ENCODE peak calls at places on chromosomes 2 and 18, in five cellular contexts. E is HFFc6; B is NCI-H510A treated with DMSO at 0.1 percent for 48 hours; R is fibroblast of mammary gland; H is naive thymus-derived CD8-positive, alpha-beta T cell. J is an unnamed sample.

GRCh38 chr2:55017880-55018279 is 32.4 kb downstream of the RTN4 start:
- DNase-seq in B (no peak), H (no peak), E (no peak), R (no peak), J (no peak)

GRCh38 chr18:44579028-44579692 is 101.5 kb upstream of the SETBP1 start:
- DNase-seq in B (no peak), R (peak; percentile 43), E (peak; percentile 47), H (no peak), J (no peak)

GRCh38 chr2:3667151-3667631 is 9.2 kb downstream of the ALLC start:
- DNase-seq in H (no peak), R (no peak), B (peak; percentile 90), E (no peak), J (no peak)

GRCh38 chr2:218262631-218263586 is 2.1 kb downstream of the GPBAR1 start:
- DNase-seq in B (no peak), R (no peak), H (no peak), E (no peak), J (no peak)

GRCh38 chr2:229856416-229856815 is 65.4 kb downstream of the TRIP12 start:
- DNase-seq in B (no peak), R (no peak), H (no peak), E (no peak), J (no peak)

GRCh38 chr18:8802031-8802679 is 96.8 kb downstream of the MTCL1 start:
- DNase-seq in H (no peak), E (no peak), R (no peak), B (no peak), J (no peak)

GRCh38 chr2:166628478-166629136 is 134.6 kb upstream of the SCN7A start:
- DNase-seq in E (no peak), B (no peak), H (no peak), R (no peak), J (no peak)

GRCh38 chr18:49645836-49646235 is 84.0 kb downstream of the LIPG start:
- DNase-seq in E (no peak), H (no peak), R (peak; percentile 90), B (no peak), J (no peak)

GRCh38 chr2:145777297-145777696 is 1257.4 kb upstream of the ZEB2 start:
- DNase-seq in R (peak; percentile 68), B (no peak), H (no peak), E (peak; percentile 12), J (no peak)

GRCh38 chr18:6024740-6025139 is 129.4 kb upstream of the TMEM200C start:
- DNase-seq in R (no peak), B (no peak), E (no peak), H (no peak), J (no peak)

GRCh38 chr2:86584164-86584913 is 21.1 kb upstream of the CHMP3 start:
- DNase-seq in R (peak; percentile 14), H (no peak), B (no peak), E (peak; percentile 27), J (no peak)

J was measured in HTR-8/SVneo.